ENCODE peak calls at places on chromosomes 7 and 10, in seven cellular contexts. Q is neuronal stem cell; B is CD4-positive, CD25-positive, alpha-beta regulatory T cell; F is psoas muscle; I is GM23248; X is ascending aorta; C is effector memory CD4-positive, alpha-beta T cell. A is an unnamed sample. For H3K4me1, the result is how much of the 10 kb centered on the place peaks cover.

GRCh38 chr7:149440222-149440621 is 20.6 kb downstream of the ZNF777 start:
- DNase-seq in Q (no peak), B (peak), F (no peak), I (no peak), X (no peak), C (no peak), A (no peak)

GRCh38 chr7:13879994-13880686 is 109.3 kb downstream of the ETV1 start:
- DNase-seq in Q (no peak), B (no peak), F (no peak), I (peak), X (no peak), C (no peak), A (no peak)

GRCh38 chr10:33179056-33179455 is 155.4 kb downstream of the NRP1 start:
- DNase-seq in Q (no peak), B (no peak), F (no peak), I (no peak), X (no peak), C (no peak), A (no peak)

GRCh38 chr7:112080441-112080840 is 125.8 kb downstream of the DOCK4 start:
- DNase-seq in Q (no peak), B (no peak), F (no peak), I (peak), X (no peak), C (no peak), A (no peak)

GRCh38 chr7:330554-331230 is 40.7 kb downstream of the FOXL3 start:
- DNase-seq in Q (no peak), B (no peak), F (peak), I (no peak), X (no peak), C (no peak), A (no peak)

GRCh38 chr7:79386688-79387422 is 66.6 kb downstream of the MAGI2 start:
- DNase-seq in Q (no peak), B (no peak), F (no peak), I (peak), X (no peak), C (no peak), A (no peak)

GRCh38 chr7:155483245-155483644 is 25.3 kb downstream of the EN2 start:
- DNase-seq in Q (no peak), B (no peak), F (no peak), I (no peak), X (no peak), C (no peak), A (no peak)

GRCh38 chr10:45495438-45496152 is 121.6 kb downstream of the ALOX5 start:
- DNase-seq in Q (no peak), B (no peak), F (no peak), I (peak), X (no peak), C (no peak), A (no peak)

GRCh38 chr7:23664122-23664521 is 15.9 kb upstream of the FAM221A start:
- DNase-seq in Q (no peak), B (no peak), F (no peak), I (no peak), X (no peak), C (no peak), A (no peak)

GRCh38 chr7:23662124-23662982 is 17.6 kb upstream of the FAM221A start:
- DNase-seq in Q (no peak), B (no peak), F (no peak), I (no peak), X (no peak), C (no peak), A (no peak)

GRCh38 chr7:23658831-23659427 is 21.1 kb upstream of the FAM221A start:
- DNase-seq in Q (no peak), B (no peak), F (no peak), I (no peak), X (no peak), C (no peak), A (no peak)

GRCh38 chr7:23662983-23663313 is 17.1 kb upstream of the FAM221A start:
- DNase-seq in Q (no peak), B (no peak), F (no peak), I (no peak), X (no peak), C (no peak), A (no peak)
- H3K27ac ChIP-seq in Q (no peak), B (no peak), F (no peak), I (no peak), X (no peak), C (no peak), A (no peak)

GRCh38 chr7:23011222-23011924 is 2.6 kb downstream of the HYCC1 start:
- DNase-seq in Q (no peak), B (no peak), F (no peak), I (no peak), X (no peak), C (no peak), A (no peak)

GRCh38 chr7:23012186-23012585 is 1.7 kb downstream of the HYCC1 start:
- DNase-seq in Q (no peak), B (no peak), F (no peak), I (no peak), X (no peak), C (no peak), A (no peak)

GRCh38 chr7:23013715-23014649 is at the start of gene HYCC1:
- DNase-seq in Q (peak), B (peak), F (peak), I (peak), X (peak), C (peak), A (peak)

GRCh38 chr7:23012797-23013714 is 874 bp downstream of the HYCC1 start:
- DNase-seq in Q (peak), B (peak), F (peak), I (peak), X (no peak), C (no peak), A (no peak)

GRCh38 chr7:23009303-23009702 is 4.6 kb downstream of the HYCC1 start:
- DNase-seq in Q (no peak), B (no peak), F (no peak), I (no peak), X (no peak), C (no peak), A (no peak)
- H3K4me3 ChIP-seq in Q (no peak), B (no peak), F (no peak), I (peak), X (no peak), C (no peak), A (no peak)

GRCh38 chr10:92123031-92123450 is 167.8 kb downstream of the CPEB3 start:
- DNase-seq in Q (no peak), B (no peak), F (no peak), I (no peak), X (no peak), C (no peak), A (no peak)
- H3K4me1 ChIP-seq in Q (under half), B (under half), F (half or more), I (under half), X (under half), C (under half), A (half or more)

GRCh38 chr10:79135790-79136189 is 67.0 kb downstream of the ZMIZ1 start:
- DNase-seq in Q (no peak), B (no peak), F (no peak), I (no peak), X (no peak), C (no peak), A (no peak)
- H3K27ac ChIP-seq in Q (no peak), B (peak), F (peak), I (no peak), X (peak), C (peak), A (no peak)

DNA sequence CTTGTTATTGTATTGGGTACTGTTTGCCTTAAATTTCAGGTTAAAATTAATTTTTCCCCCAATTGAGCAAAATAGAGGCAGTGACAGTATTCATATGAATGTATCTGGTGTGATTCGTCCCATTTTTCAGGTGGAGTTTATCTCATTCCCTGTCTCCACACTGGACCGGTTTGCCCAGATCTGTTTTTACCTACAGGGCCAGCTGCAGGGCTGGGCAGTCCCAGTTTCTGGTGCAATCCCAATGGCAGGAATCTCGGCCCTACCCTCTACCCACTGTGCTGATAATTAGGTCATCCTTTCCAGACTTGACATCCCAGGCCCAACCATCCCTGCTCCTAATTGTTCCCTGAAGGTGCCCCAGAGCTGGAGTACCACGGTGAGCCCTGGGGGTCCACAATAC is 49.8 kb upstream of the NFE2L3 start:
- DNase-seq in Q (no peak), B (no peak), F (no peak), I (no peak), X (no peak), C (no peak), A (no peak)
- H3K4me3 ChIP-seq in Q (no peak), B (peak), F (no peak), I (no peak), X (no peak), C (no peak), A (peak)

DNA sequence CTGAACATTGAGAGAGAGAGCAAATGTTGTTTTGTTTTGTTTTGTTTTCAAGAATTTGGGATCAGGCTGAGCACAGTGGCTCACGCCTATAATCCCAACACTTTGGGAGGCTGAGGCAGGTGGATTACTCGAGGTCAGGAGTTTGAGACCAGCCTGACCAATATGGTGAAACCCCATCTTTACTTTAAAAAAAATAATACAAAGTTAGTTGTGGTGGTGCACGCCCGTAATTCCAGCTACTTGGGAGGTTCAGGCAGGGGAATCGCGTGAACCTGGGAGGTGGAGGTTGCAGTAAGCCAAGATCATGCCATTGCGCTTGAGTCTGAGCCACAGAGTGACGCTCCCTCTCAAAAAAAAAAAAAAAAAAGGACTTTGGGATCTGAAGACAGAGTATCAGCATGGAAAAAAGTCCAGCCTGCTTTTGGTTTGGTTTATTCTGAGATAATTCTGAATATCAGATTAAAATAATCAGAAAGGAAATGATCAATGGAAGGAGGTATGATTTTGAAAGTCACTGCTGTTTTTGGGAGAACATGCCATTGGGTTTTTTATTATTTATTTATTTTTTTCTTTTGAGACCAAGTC is 1.9 kb upstream of the ITIH2 start:
- DNase-seq in Q (no peak), B (no peak), F (no peak), I (no peak), X (no peak), C (no peak), A (no peak)
- H3K4me1 ChIP-seq in Q (under half), B (under half), F (under half), I (under half), X (under half), C (under half), A (under half)

GRCh38 chr7:101586078-101586941 is 42.8 kb downstream of the MYL10 start:
- DNase-seq in Q (no peak), B (no peak), F (no peak), I (no peak), X (no peak), C (no peak), A (no peak)

GRCh38 chr7:101589052-101589451 is 40.0 kb downstream of the MYL10 start:
- DNase-seq in Q (no peak), B (no peak), F (no peak), I (no peak), X (no peak), C (no peak), A (no peak)

GRCh38 chr7:101588131-101588935 is 40.8 kb downstream of the MYL10 start:
- DNase-seq in Q (no peak), B (no peak), F (no peak), I (no peak), X (no peak), C (no peak), A (no peak)

GRCh38 chr7:101589976-101590662 is 39.0 kb downstream of the MYL10 start:
- DNase-seq in Q (no peak), B (no peak), F (no peak), I (no peak), X (no peak), C (no peak), A (no peak)

GRCh38 chr7:101586971-101587370 is 42.1 kb downstream of the MYL10 start:
- DNase-seq in Q (no peak), B (no peak), F (no peak), I (no peak), X (no peak), C (no peak), A (no peak)
- H3K27ac ChIP-seq in Q (no peak), B (no peak), F (no peak), I (no peak), X (no peak), C (no peak), A (no peak)

DNA sequence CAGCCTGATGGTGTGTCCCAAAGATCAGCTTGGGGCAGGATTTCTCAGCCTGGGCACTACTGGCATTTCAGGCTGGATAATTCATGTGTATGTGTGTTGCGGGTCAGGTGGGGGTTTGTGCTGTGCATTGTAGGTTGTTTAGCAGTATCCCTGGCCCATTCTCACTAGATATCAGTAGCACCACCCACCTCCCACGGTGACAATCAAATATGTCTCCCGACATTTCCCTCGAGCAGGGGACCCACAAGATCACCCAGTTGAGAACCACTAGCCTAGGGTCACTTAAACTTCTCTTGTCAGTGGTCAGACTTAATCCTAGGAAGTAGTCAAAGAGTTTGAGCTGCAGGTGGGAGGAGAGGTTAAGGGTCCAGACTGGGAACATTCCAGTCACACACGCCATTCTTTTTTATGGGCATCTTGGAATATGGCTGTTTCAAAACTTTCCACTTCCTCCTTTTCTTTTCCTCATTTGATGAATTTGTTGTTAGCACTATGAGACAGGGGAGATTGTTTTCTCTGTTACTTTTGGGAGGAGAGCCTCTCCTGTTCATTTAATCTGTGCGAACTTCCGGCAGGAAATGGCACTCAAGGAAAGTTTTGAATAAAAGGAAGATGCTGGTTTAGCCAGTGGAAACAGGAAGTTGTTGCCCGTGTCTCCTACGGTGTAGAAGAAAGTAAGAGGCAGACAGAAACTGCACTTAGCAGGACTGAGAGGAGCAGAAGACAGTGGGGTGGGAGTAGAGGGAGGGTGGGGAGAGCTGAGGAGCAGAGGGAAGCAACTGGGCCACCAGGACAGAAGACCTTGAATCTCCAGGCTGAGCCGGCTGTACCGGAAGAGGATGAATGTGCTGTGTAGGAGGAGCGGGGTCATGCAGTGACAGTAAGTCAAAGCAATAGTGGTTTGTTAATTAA is 17.6 kb upstream of the EXOC6 start:
- DNase-seq in Q (no peak), B (peak), F (no peak), I (no peak), X (no peak), C (no peak), A (no peak)
- H3K4me3 ChIP-seq in Q (no peak), B (peak), F (peak), I (no peak), X (peak), C (peak), A (no peak)

GRCh38 chr10:43042503-43043341 is 34.1 kb upstream of the RET start:
- DNase-seq in Q (no peak), B (no peak), F (no peak), I (no peak), X (no peak), C (no peak), A (no peak)
- H3K4me1 ChIP-seq in Q (under half), B (under half), F (under half), I (under half), X (under half), C (under half), A (under half)

A was measured in esophagus squamous epithelium.